ENCODE peak calls at places on chromosomes 12 and 14, in four cellular contexts. One of them, this sample, is unnamed.

GRCh38 chr14:95514131-95515079 is 2.0 kb downstream of the SYNE3 start:
- DNase-seq in Peyer's patch: no peak
- DNase-seq in BJ: no peak
- DNase-seq in CD8-positive, alpha-beta T cell: no peak
- DNase-seq in this sample: no peak

GRCh38 chr14:101374373-101375338 is 186.6 kb upstream of the DIO3 start:
- DNase-seq in Peyer's patch: no peak
- DNase-seq in BJ: no peak
- DNase-seq in CD8-positive, alpha-beta T cell: no peak
- DNase-seq in this sample: no peak

GRCh38 chr12:75374971-75375370 is 15.9 kb upstream of the GLIPR1L2 start:
- DNase-seq in Peyer's patch: no peak
- DNase-seq in BJ: no peak
- DNase-seq in CD8-positive, alpha-beta T cell: no peak
- DNase-seq in this sample: no peak

GRCh38 chr14:60653388-60653690 is 4.1 kb upstream of the SIX1 start:
- DNase-seq in Peyer's patch: no peak
- DNase-seq in BJ: no peak
- DNase-seq in CD8-positive, alpha-beta T cell: no peak
- DNase-seq in this sample: no peak

GRCh38 chr12:98671459-98671858 is 26.4 kb downstream of the APAF1 start:
- DNase-seq in Peyer's patch: no peak
- DNase-seq in BJ: no peak
- DNase-seq in CD8-positive, alpha-beta T cell: no peak
- DNase-seq in this sample: no peak

GRCh38 chr12:108833355-108833733 is 24.0 kb downstream of the SSH1 start:
- DNase-seq in Peyer's patch: no peak
- DNase-seq in BJ: peak
- DNase-seq in CD8-positive, alpha-beta T cell: no peak
- DNase-seq in this sample: no peak

GRCh38 chr14:93065272-93065730 is 50.4 kb downstream of the ITPK1 start:
- DNase-seq in Peyer's patch: no peak
- DNase-seq in BJ: no peak
- DNase-seq in CD8-positive, alpha-beta T cell: no peak
- DNase-seq in this sample: no peak

GRCh38 chr14:54410215-54410614 is 13.4 kb downstream of the CDKN3 start:
- DNase-seq in Peyer's patch: no peak
- DNase-seq in BJ: no peak
- DNase-seq in CD8-positive, alpha-beta T cell: no peak
- DNase-seq in this sample: no peak

GRCh38 chr14:48350971-48351370 is 675.6 kb upstream of the MDGA2 start:
- DNase-seq in Peyer's patch: no peak
- DNase-seq in BJ: no peak
- DNase-seq in CD8-positive, alpha-beta T cell: no peak
- DNase-seq in this sample: no peak

GRCh38 chr14:69010632-69011031 is 31.5 kb upstream of the ACTN1 start:
- DNase-seq in Peyer's patch: no peak
- DNase-seq in BJ: no peak
- DNase-seq in CD8-positive, alpha-beta T cell: peak
- DNase-seq in this sample: no peak

GRCh38 chr12:48454675-48455074 is 17.7 kb upstream of the ANP32D start:
- DNase-seq in Peyer's patch: no peak
- DNase-seq in BJ: peak
- DNase-seq in CD8-positive, alpha-beta T cell: no peak
- DNase-seq in this sample: no peak

GRCh38 chr12:110105961-110106540 is 18.1 kb upstream of the IFT81 start:
- DNase-seq in Peyer's patch: no peak
- DNase-seq in BJ: no peak
- DNase-seq in CD8-positive, alpha-beta T cell: no peak
- DNase-seq in this sample: no peak

GRCh38 chr12:7937867-7938506 is 2.0 kb upstream of the SLC2A3 start:
- DNase-seq in Peyer's patch: no peak
- DNase-seq in BJ: no peak
- DNase-seq in CD8-positive, alpha-beta T cell: no peak
- DNase-seq in this sample: no peak

GRCh38 chr12:108234155-108234554 is 105.0 kb downstream of the CMKLR1 start:
- DNase-seq in Peyer's patch: no peak
- DNase-seq in BJ: no peak
- DNase-seq in CD8-positive, alpha-beta T cell: no peak
- DNase-seq in this sample: no peak

GRCh38 chr12:98656289-98657101 is 11.4 kb downstream of the APAF1 start:
- DNase-seq in Peyer's patch: no peak
- DNase-seq in BJ: no peak
- DNase-seq in CD8-positive, alpha-beta T cell: no peak
- DNase-seq in this sample: no peak

GRCh38 chr12:19085090-19085489 is 44.4 kb upstream of the PLEKHA5 start:
- DNase-seq in Peyer's patch: no peak
- DNase-seq in BJ: no peak
- DNase-seq in CD8-positive, alpha-beta T cell: no peak
- DNase-seq in this sample: no peak

GRCh38 chr12:68042212-68042699 is 53.0 kb downstream of the IFNG-AS1 start:
- DNase-seq in Peyer's patch: peak
- DNase-seq in BJ: no peak
- DNase-seq in CD8-positive, alpha-beta T cell: peak
- DNase-seq in this sample: no peak

GRCh38 chr12:80846930-80847329 is 90.8 kb downstream of the LIN7A start:
- DNase-seq in Peyer's patch: no peak
- DNase-seq in BJ: no peak
- DNase-seq in CD8-positive, alpha-beta T cell: no peak
- DNase-seq in this sample: no peak

GRCh38 chr12:68675098-68675842 is 11.5 kb upstream of the NUP107 start:
- DNase-seq in Peyer's patch: peak
- DNase-seq in BJ: no peak
- DNase-seq in CD8-positive, alpha-beta T cell: peak
- DNase-seq in this sample: no peak

GRCh38 chr14:25121342-25122129 is 71.6 kb upstream of the STXBP6 start:
- DNase-seq in Peyer's patch: no peak
- DNase-seq in BJ: peak
- DNase-seq in CD8-positive, alpha-beta T cell: no peak
- DNase-seq in this sample: no peak

GRCh38 chr12:82174383-82174782 is 183.8 kb downstream of the CCDC59 start:
- DNase-seq in Peyer's patch: no peak
- DNase-seq in BJ: no peak
- DNase-seq in CD8-positive, alpha-beta T cell: no peak
- DNase-seq in this sample: no peak

GRCh38 chr14:103121846-103122577 is 1.2 kb upstream of the TNFAIP2 start:
- DNase-seq in Peyer's patch: peak
- DNase-seq in BJ: no peak
- DNase-seq in CD8-positive, alpha-beta T cell: no peak
- DNase-seq in this sample: no peak

GRCh38 chr12:39329015-39329414 is 113.9 kb downstream of the KIF21A start:
- DNase-seq in Peyer's patch: no peak
- DNase-seq in BJ: no peak
- DNase-seq in CD8-positive, alpha-beta T cell: no peak
- DNase-seq in this sample: no peak

GRCh38 chr14:70234066-70234950 is 45.6 kb upstream of the SLC8A3 start:
- DNase-seq in Peyer's patch: no peak
- DNase-seq in BJ: no peak
- DNase-seq in CD8-positive, alpha-beta T cell: no peak
- DNase-seq in this sample: no peak

GRCh38 chr12:48788522-48788851 is 402 bp downstream of the ADCY6 start:
- DNase-seq in Peyer's patch: no peak
- DNase-seq in BJ: no peak
- DNase-seq in CD8-positive, alpha-beta T cell: no peak
- DNase-seq in this sample: no peak

GRCh38 chr14:91996951-91997371 is 42.9 kb downstream of the TRIP11 start:
- DNase-seq in Peyer's patch: no peak
- DNase-seq in BJ: peak
- DNase-seq in CD8-positive, alpha-beta T cell: no peak
- DNase-seq in this sample: peak

GRCh38 chr14:50667491-50668007 is 557 bp downstream of the SAV1 start:
- DNase-seq in Peyer's patch: peak
- DNase-seq in BJ: no peak
- DNase-seq in CD8-positive, alpha-beta T cell: peak
- DNase-seq in this sample: no peak

GRCh38 chr14:52950898-52951729 is at the start of gene FERMT2:
- DNase-seq in Peyer's patch: peak
- DNase-seq in BJ: no peak
- DNase-seq in CD8-positive, alpha-beta T cell: peak
- DNase-seq in this sample: no peak

GRCh38 chr14:39562175-39562574 is 129.9 kb upstream of the FBXO33 start:
- DNase-seq in Peyer's patch: no peak
- DNase-seq in BJ: no peak
- DNase-seq in CD8-positive, alpha-beta T cell: no peak
- DNase-seq in this sample: no peak

GRCh38 chr12:12704593-12705230 is 8.7 kb upstream of the GPR19 start:
- DNase-seq in Peyer's patch: peak
- DNase-seq in BJ: peak
- DNase-seq in CD8-positive, alpha-beta T cell: peak
- DNase-seq in this sample: no peak

GRCh38 chr12:46921048-46921753 is 95.4 kb upstream of the SLC38A4 start:
- DNase-seq in Peyer's patch: no peak
- DNase-seq in BJ: no peak
- DNase-seq in CD8-positive, alpha-beta T cell: no peak
- DNase-seq in this sample: peak

GRCh38 chr14:64841121-64841611 is 38.5 kb downstream of the SPTB start:
- DNase-seq in Peyer's patch: no peak
- DNase-seq in BJ: peak
- DNase-seq in CD8-positive, alpha-beta T cell: no peak
- DNase-seq in this sample: peak

GRCh38 chr12:50121636-50122035 is 9.6 kb downstream of the COX14 start:
- DNase-seq in Peyer's patch: no peak
- DNase-seq in BJ: no peak
- DNase-seq in CD8-positive, alpha-beta T cell: no peak
- DNase-seq in this sample: no peak

GRCh38 chr12:113812431-113813228 is 153.5 kb downstream of the RBM19 start:
- DNase-seq in Peyer's patch: no peak
- DNase-seq in BJ: no peak
- DNase-seq in CD8-positive, alpha-beta T cell: no peak
- DNase-seq in this sample: no peak
- H3K4me3 ChIP-seq in Peyer's patch: no peak
- H3K4me3 ChIP-seq in BJ: no peak
- H3K4me3 ChIP-seq in CD8-positive, alpha-beta T cell: no peak
- H3K4me3 ChIP-seq in this sample: no peak

DNA sequence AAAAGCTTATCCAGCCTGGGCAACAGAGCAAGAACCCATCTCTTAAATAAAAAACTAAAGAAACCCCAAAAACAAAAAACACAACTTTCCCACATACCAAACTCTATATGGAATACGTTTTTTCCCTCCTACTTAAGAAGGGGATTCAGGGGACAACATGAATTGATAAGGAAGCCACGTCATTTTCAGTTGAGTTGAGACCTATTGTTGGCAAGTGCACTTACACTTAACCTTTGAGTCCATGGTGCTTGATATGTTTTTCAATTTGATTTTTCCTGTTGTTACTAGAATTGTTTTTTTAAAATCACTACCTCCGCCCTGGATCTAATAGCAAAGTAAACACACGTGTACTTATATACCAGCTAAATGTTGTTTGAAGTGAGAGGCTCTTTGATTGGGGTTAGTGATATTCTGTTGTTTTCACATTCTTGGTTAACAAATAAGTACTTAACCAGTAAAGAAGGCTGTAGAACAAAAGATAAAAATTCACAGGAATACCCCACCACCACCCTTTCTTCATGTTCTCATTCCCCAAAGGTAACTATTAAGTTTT is 2.0 kb downstream of the FAM177A1 start:
- DNase-seq in Peyer's patch: no peak
- DNase-seq in BJ: no peak
- DNase-seq in CD8-positive, alpha-beta T cell: no peak
- DNase-seq in this sample: no peak
- H3K4me3 ChIP-seq in Peyer's patch: no peak
- H3K4me3 ChIP-seq in BJ: no peak
- H3K4me3 ChIP-seq in CD8-positive, alpha-beta T cell: no peak
- H3K4me3 ChIP-seq in this sample: peak

DNA sequence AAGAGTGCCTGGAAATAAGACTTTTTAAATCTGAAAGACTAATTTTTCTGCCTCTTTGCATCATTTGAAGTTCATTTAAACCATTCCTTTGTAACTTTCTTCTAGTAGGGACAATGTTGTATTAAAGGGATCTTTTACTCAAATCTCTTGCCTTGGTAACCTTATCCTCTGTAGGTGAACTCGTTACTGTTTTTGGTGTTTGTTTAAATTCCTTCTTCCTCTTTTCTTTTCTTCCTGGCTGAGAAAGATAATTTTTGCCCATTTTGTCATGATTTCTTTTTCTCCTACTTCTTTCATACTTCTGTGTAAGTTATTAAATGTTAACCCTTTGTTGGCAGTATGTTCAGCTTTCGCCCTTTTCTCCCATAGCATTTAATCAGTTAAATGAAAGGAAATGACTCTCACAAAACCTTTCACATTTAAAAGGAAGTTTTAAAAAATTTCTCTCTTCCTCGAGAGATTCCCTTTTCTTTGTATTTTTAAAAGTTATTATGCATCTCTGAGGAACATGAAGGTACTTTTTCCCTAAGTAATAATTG is 10.3 kb downstream of the VEZT start:
- DNase-seq in Peyer's patch: no peak
- DNase-seq in BJ: no peak
- DNase-seq in CD8-positive, alpha-beta T cell: no peak
- DNase-seq in this sample: no peak
- H3K4me3 ChIP-seq in Peyer's patch: no peak
- H3K4me3 ChIP-seq in BJ: no peak
- H3K4me3 ChIP-seq in CD8-positive, alpha-beta T cell: no peak
- H3K4me3 ChIP-seq in this sample: no peak

GRCh38 chr12:76921072-76921471 is 42.3 kb upstream of the CSRP2 start:
- DNase-seq in Peyer's patch: no peak
- DNase-seq in BJ: no peak
- DNase-seq in CD8-positive, alpha-beta T cell: no peak
- DNase-seq in this sample: no peak

GRCh38 chr12:76922821-76923315 is 44.0 kb upstream of the CSRP2 start:
- DNase-seq in Peyer's patch: no peak
- DNase-seq in BJ: no peak
- DNase-seq in CD8-positive, alpha-beta T cell: no peak
- DNase-seq in this sample: no peak

GRCh38 chr12:76919388-76920181 is 40.8 kb upstream of the CSRP2 start:
- DNase-seq in Peyer's patch: no peak
- DNase-seq in BJ: no peak
- DNase-seq in CD8-positive, alpha-beta T cell: no peak
- DNase-seq in this sample: no peak

GRCh38 chr12:76921891-76922664 is 43.3 kb upstream of the CSRP2 start:
- DNase-seq in Peyer's patch: no peak
- DNase-seq in BJ: no peak
- DNase-seq in CD8-positive, alpha-beta T cell: no peak
- DNase-seq in this sample: no peak

DNA sequence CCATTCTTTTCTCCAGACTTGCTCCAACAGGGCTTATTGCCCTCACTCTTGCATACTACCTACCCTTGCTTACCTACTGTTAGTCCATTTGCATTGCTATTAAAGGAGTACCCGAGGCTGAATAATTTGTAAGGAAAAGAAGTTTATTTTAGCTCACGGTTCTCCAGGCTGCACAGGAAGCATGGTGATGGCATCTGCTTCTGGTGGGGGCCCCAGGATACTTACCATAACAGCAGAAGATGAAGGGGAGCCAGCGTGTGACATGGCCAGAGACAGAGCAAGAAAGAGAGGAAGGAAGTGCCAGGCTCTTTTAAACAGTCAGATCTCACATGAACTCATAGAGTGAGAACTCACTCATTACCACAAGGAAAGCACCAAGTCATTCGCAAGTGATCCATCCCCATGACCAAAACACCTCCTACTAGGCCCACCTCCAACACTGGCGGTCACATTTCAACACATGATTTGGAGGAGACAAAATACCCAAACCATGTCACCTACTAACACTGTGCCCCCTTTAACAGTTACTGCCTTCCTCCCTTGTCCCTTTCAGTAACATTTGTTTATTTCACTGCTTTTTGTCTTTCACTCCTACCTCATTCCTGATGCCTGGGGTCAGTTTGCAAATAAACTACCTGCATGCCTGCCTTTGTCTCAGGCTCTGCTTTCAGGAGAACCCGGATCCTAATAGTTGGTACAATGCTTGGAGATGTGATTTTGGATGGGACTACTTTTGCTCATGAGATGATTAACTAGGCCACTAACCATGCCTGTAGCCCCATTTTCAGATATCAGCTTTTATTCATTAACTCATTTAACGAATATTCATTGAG is 41.6 kb upstream of the CSRP2 start:
- DNase-seq in Peyer's patch: no peak
- DNase-seq in BJ: no peak
- DNase-seq in CD8-positive, alpha-beta T cell: no peak
- DNase-seq in this sample: no peak
- H3K4me3 ChIP-seq in Peyer's patch: no peak
- H3K4me3 ChIP-seq in BJ: no peak
- H3K4me3 ChIP-seq in CD8-positive, alpha-beta T cell: no peak
- H3K4me3 ChIP-seq in this sample: no peak

This sample was measured in epithelial cell of proximal tubule.